ENCODE peak calls at places on chromosome 10, in seven cellular contexts. H, A, W, Q, Z, E and U are unnamed samples.

GRCh38 chr10:43202224-43202656 is 64.0 kb downstream of the CSGALNACT2 start:
- DNase-seq in H (no peak), A (peak), W (peak), Q (no peak), Z (peak), E (no peak), U (no peak)

GRCh38 chr10:133044502-133044901 is 43.2 kb upstream of the ADGRA1 start:
- DNase-seq in H (no peak), A (no peak), W (no peak), Q (no peak), Z (no peak), E (no peak), U (no peak)

GRCh38 chr10:118584181-118584954 is 11.1 kb downstream of the PRLHR start:
- DNase-seq in H (peak), A (no peak), W (no peak), Q (no peak), Z (no peak), E (no peak), U (peak)

GRCh38 chr10:112503643-112504042 is 56.6 kb downstream of the VTI1A start:
- DNase-seq in H (no peak), A (no peak), W (no peak), Q (no peak), Z (no peak), E (no peak), U (no peak)

GRCh38 chr10:77661100-77661499 is 23.5 kb upstream of the KCNMA1 start:
- DNase-seq in H (no peak), A (no peak), W (no peak), Q (no peak), Z (no peak), E (no peak), U (no peak)

GRCh38 chr10:3729397-3729796 is 55.6 kb downstream of the KLF6 start:
- DNase-seq in H (peak), A (no peak), W (no peak), Q (no peak), Z (no peak), E (no peak), U (peak)

GRCh38 chr10:132468651-132469050 is 68.9 kb upstream of the INPP5A start:
- DNase-seq in H (no peak), A (no peak), W (no peak), Q (no peak), Z (no peak), E (no peak), U (no peak)

GRCh38 chr10:70247360-70247759 is 14.1 kb upstream of the PPA1 start:
- DNase-seq in H (no peak), A (no peak), W (no peak), Q (no peak), Z (no peak), E (no peak), U (no peak)

GRCh38 chr10:127699311-127699710 is 37.7 kb upstream of the FOXI2 start:
- DNase-seq in H (no peak), A (no peak), W (no peak), Q (no peak), Z (no peak), E (no peak), U (no peak)

GRCh38 chr10:111298031-111298430 is 221.2 kb downstream of the ADRA2A start:
- DNase-seq in H (no peak), A (no peak), W (no peak), Q (no peak), Z (no peak), E (no peak), U (no peak)

GRCh38 chr10:49128854-49129253 is 5.0 kb downstream of the FAM170B start:
- DNase-seq in H (no peak), A (no peak), W (no peak), Q (no peak), Z (no peak), E (no peak), U (no peak)

GRCh38 chr10:98748298-98748697 is 301.6 kb upstream of the HPS1 start:
- DNase-seq in H (peak), A (no peak), W (no peak), Q (no peak), Z (no peak), E (no peak), U (peak)

GRCh38 chr10:43943825-43944360 is 295.2 kb upstream of the ZNF32 start:
- DNase-seq in H (no peak), A (peak), W (peak), Q (no peak), Z (no peak), E (no peak), U (no peak)

GRCh38 chr10:133474833-133475734 is 21.3 kb downstream of the SCART1 start:
- DNase-seq in H (no peak), A (no peak), W (no peak), Q (no peak), Z (no peak), E (no peak), U (no peak)

GRCh38 chr10:52772623-52773022 is at the start of gene MBL2:
- DNase-seq in H (no peak), A (no peak), W (no peak), Q (no peak), Z (no peak), E (no peak), U (no peak)

GRCh38 chr10:89642193-89642592 is 2.8 kb downstream of the PANK1 start:
- DNase-seq in H (peak), A (no peak), W (no peak), Q (no peak), Z (no peak), E (no peak), U (no peak)

GRCh38 chr10:129775681-129776080 is 188.4 kb downstream of the EBF3 start:
- DNase-seq in H (no peak), A (peak), W (peak), Q (no peak), Z (no peak), E (no peak), U (no peak)

GRCh38 chr10:90218846-90219245 is 517.5 kb downstream of the KIF20B start:
- DNase-seq in H (no peak), A (no peak), W (no peak), Q (no peak), Z (no peak), E (no peak), U (no peak)

GRCh38 chr10:124409696-124410095 is 9.0 kb downstream of the OAT start:
- DNase-seq in H (no peak), A (no peak), W (no peak), Q (no peak), Z (no peak), E (no peak), U (no peak)

GRCh38 chr10:92839191-92840085 is 8.9 kb upstream of the EXOC6 start:
- DNase-seq in H (no peak), A (peak), W (peak), Q (no peak), Z (no peak), E (peak), U (peak)

GRCh38 chr10:77393821-77394501 is 243.6 kb downstream of the KCNMA1 start:
- DNase-seq in H (no peak), A (no peak), W (no peak), Q (no peak), Z (no peak), E (no peak), U (no peak)

GRCh38 chr10:78261291-78261690 is 227.6 kb downstream of the RPS24 start:
- DNase-seq in H (no peak), A (no peak), W (no peak), Q (no peak), Z (no peak), E (no peak), U (no peak)

GRCh38 chr10:95264227-95265051 is 26.4 kb downstream of the PDLIM1 start:
- DNase-seq in H (no peak), A (no peak), W (no peak), Q (no peak), Z (no peak), E (no peak), U (no peak)
- H3K4me3 ChIP-seq in H (no peak), A (no peak), W (no peak), Q (no peak), Z (no peak), E (no peak), U (no peak)

GRCh38 chr10:44975487-44976331 is 2.9 kb downstream of the DEPP1 start:
- DNase-seq in H (peak), A (peak), W (no peak), Q (no peak), Z (no peak), E (no peak), U (peak)
- H3K4me3 ChIP-seq in H (no peak), A (peak), W (peak), Q (peak), Z (no peak), E (no peak), U (no peak)

GRCh38 chr10:6738464-6738824 is 158.4 kb upstream of the PRKCQ start:
- DNase-seq in H (no peak), A (no peak), W (no peak), Q (no peak), Z (no peak), E (no peak), U (peak)
- H3K4me3 ChIP-seq in H (peak), A (no peak), W (no peak), Q (no peak), Z (no peak), E (peak), U (peak)

DNA sequence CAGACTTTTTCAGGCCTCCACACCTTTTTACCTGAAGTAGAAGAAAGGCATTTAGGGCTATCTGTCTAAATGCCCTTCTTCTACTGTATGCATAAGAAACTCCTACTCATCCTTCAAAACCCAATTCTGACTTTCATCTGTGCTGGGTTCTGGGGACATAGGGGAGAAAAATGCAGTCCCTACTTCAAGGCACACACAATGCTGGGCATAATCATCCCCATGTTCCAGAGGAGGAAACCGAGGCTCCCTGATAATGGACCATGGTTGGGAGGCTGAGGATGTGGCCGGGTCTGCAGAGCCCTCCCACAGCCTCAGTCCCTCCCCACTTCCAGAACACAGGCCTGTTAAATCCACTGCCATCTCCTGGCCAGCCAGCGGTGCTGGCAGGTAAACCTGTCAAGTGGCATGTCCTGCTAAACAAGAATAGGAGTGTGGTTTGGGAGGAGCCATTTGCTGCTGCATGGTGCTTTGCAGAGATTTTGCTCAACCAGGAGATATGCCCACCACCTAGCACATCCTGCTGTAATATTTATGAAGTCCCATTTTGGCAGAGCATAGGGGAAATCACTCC is 32.0 kb downstream of the GRID1 start:
- DNase-seq in H (peak), A (no peak), W (no peak), Q (no peak), Z (no peak), E (no peak), U (no peak)
- H3K4me3 ChIP-seq in H (no peak), A (no peak), W (no peak), Q (no peak), Z (no peak), E (no peak), U (no peak)

GRCh38 chr10:62806246-62806645 is 1.7 kb downstream of the ADO start:
- DNase-seq in H (peak), A (no peak), W (no peak), Q (no peak), Z (no peak), E (no peak), U (no peak)
- H3K4me3 ChIP-seq in H (peak), A (peak), W (peak), Q (no peak), Z (peak), E (peak), U (peak)

DNA sequence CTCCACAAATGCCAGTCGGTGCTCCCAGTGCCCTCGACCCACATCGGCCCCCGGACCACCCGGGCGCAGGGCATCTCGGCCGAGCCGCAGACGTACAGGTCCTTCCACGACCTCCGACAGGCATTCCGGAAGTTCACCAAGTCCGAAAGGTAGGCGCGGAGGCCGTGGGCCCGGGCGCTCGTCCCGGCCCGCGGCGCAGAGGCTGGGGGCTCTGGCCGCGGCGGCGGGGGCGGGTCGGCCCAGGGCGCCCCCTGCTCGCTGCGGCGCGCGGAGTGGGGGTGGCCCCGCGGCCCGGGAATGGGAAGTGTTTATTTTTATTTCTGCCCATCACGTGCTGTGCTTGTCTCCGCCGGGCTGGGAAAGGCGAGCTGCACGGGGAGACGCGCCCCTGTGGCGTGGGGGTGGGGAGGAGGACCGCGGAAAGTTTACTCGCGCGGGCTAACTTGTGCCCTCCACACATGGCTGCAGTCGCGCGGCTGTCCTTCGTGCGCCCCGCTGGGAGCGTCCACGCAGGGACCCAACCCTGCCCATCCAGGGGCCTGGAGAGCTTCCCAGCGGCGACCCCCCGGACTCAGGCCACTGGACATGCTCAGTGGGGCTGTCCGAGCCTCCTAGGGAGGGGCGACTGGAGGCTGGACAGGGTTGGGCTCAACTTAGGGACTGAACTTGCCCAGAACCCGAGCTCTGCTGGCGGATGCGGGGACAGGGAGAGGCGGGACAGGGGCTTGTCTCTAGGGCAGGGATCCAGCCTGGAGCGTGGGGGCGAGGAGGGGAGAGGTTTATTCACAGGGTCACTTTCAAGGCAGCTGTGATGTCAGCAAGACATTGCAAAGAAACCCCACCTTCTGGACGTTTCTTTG is 82.6 kb upstream of the PRKG1 start:
- DNase-seq in H (no peak), A (no peak), W (peak), Q (no peak), Z (no peak), E (no peak), U (peak)
- H3K4me3 ChIP-seq in H (peak), A (peak), W (peak), Q (peak), Z (no peak), E (peak), U (peak)